ENCODE peak calls at places on chromosomes 6 and 20, in six cellular contexts. J is GM12878, Y is HCT116, I is SK-N-SH, L is K562, C is H1. A is an unnamed sample.
A peak's percentile ranks its signal among the peaks of the same experiment; 100 is the strongest.

GRCh38 chr6:87291879-87292278 is 30.5 kb upstream of the SMIM8 start:
- DNase-seq in Y (no peak), C (no peak), J (no peak), I (no peak), L (no peak), A (no peak)

GRCh38 chr6:117354671-117355070 is 71.1 kb downstream of the ROS1 start:
- DNase-seq in Y (no peak), L (no peak), C (no peak), J (no peak), I (no peak), A (no peak)

GRCh38 chr6:117674991-117675657 is at the start of gene NUS1:
- DNase-seq in Y (peak; percentile 94), I (peak; percentile 95), J (peak; percentile 88), L (peak; percentile 95), C (peak; percentile 92), A (peak; percentile 84)

GRCh38 chr6:33570806-33571636 is 9.1 kb downstream of the BAK1 start:
- DNase-seq in L (peak; percentile 93), C (no peak), Y (peak; percentile 31), I (peak; percentile 93), J (peak; percentile 96), A (peak; percentile 86)

GRCh38 chr20:41386502-41387427 is 20.1 kb upstream of the EMILIN3 start:
- DNase-seq in Y (no peak), L (no peak), I (peak; percentile 74), C (no peak), J (no peak), A (no peak)

GRCh38 chr6:107853226-107853625 is 29.1 kb upstream of the SCML4 start:
- DNase-seq in C (no peak), Y (no peak), L (no peak), J (no peak), I (no peak), A (no peak)

GRCh38 chr6:34723203-34723602 is 26.6 kb upstream of the ILRUN start:
- DNase-seq in I (no peak), J (no peak), L (no peak), Y (no peak), C (no peak), A (no peak)

GRCh38 chr6:42243046-42243445 is 25.4 kb upstream of the MRPS10 start:
- DNase-seq in Y (no peak), J (no peak), I (no peak), C (no peak), L (no peak), A (no peak)

GRCh38 chr6:144214622-144215401 is 64.5 kb downstream of the STX11 start:
- DNase-seq in L (no peak), Y (no peak), J (no peak), C (no peak), I (peak; percentile 5), A (no peak)

GRCh38 chr6:11094411-11094851 is 797 bp downstream of the SMIM13 start:
- DNase-seq in J (no peak), C (no peak), Y (no peak), L (peak; percentile 45), I (peak; percentile 65), A (peak; percentile 34)

GRCh38 chr6:16519265-16520242 is 241.7 kb downstream of the ATXN1 start:
- DNase-seq in I (peak; percentile 11), Y (no peak), C (no peak), J (no peak), L (no peak), A (no peak)

GRCh38 chr6:189676-190075 is 102.6 kb upstream of the DUSP22 start:
- DNase-seq in Y (no peak), J (no peak), I (no peak), C (no peak), L (no peak), A (no peak)

GRCh38 chr6:87333591-87334181 is 4.6 kb upstream of the GJB7 start:
- DNase-seq in C (no peak), J (no peak), Y (no peak), I (no peak), L (no peak), A (no peak)

GRCh38 chr6:69663215-69663614 is 133.6 kb downstream of the LMBRD1 start:
- DNase-seq in I (no peak), Y (no peak), L (no peak), C (no peak), J (no peak), A (no peak)

GRCh38 chr6:98827295-98828159 is 6.8 kb upstream of the POU3F2 start:
- DNase-seq in Y (no peak), J (no peak), C (no peak), I (peak; percentile 63), L (no peak), A (no peak)

GRCh38 chr6:72322778-72323177 is 299.1 kb upstream of the KCNQ5 start:
- DNase-seq in C (no peak), I (no peak), L (no peak), Y (no peak), J (no peak), A (no peak)

GRCh38 chr6:16576391-16577368 is 184.6 kb downstream of the ATXN1 start:
- DNase-seq in C (no peak), J (peak; percentile 59), Y (no peak), I (no peak), L (no peak), A (no peak)

GRCh38 chr6:118354641-118355040 is 193.5 kb upstream of the PLN start:
- DNase-seq in J (peak; percentile 44), C (no peak), Y (no peak), I (no peak), L (no peak), A (no peak)

GRCh38 chr6:7139835-7140470 is 32.2 kb downstream of the RREB1 start:
- DNase-seq in J (no peak), I (no peak), C (no peak), Y (no peak), L (no peak), A (no peak)

GRCh38 chr6:169830876-169831275 is 79.5 kb downstream of the ERMARD start:
- DNase-seq in I (no peak), Y (no peak), C (no peak), J (no peak), L (no peak), A (no peak)

GRCh38 chr6:12605888-12606345 is 110.7 kb upstream of the PHACTR1 start:
- DNase-seq in J (peak; percentile 90), I (peak; percentile 57), L (peak; percentile 34), C (no peak), Y (peak; percentile 65), A (peak; percentile 92)

GRCh38 chr6:112163295-112164257 is 76.2 kb downstream of the FAM229B start:
- DNase-seq in I (peak; percentile 83), Y (peak; percentile 33), J (peak; percentile 7), L (peak; percentile 72), C (peak; percentile 50), A (peak; percentile 7)

GRCh38 chr20:50560867-50561266 is 50.7 kb downstream of the PTPN1 start:
- DNase-seq in I (no peak), C (no peak), Y (no peak), J (no peak), L (no peak), A (no peak)

GRCh38 chr6:107118976-107119375 is 3.7 kb upstream of the BEND3 start:
- DNase-seq in I (no peak), Y (no peak), L (no peak), J (no peak), C (no peak), A (no peak)

GRCh38 chr6:158605266-158605878 is 39.2 kb downstream of the DYNLT1 start:
- DNase-seq in I (peak; percentile 85), C (peak; percentile 39), J (peak; percentile 36), L (peak; percentile 68), Y (peak; percentile 48), A (peak; percentile 72)

GRCh38 chr6:4280721-4281120 is 145.3 kb upstream of the ECI2 start:
- DNase-seq in L (no peak), Y (no peak), C (no peak), I (no peak), J (no peak), A (no peak)

GRCh38 chr6:154653853-154654252 is 79.4 kb upstream of the SCAF8 start:
- DNase-seq in C (no peak), I (no peak), Y (no peak), J (no peak), L (no peak), A (no peak)
- TF ChIP-seq JUND in C (no peak), I (no peak), Y (no peak), J (no peak), L (no peak), A (no peak)

DNA sequence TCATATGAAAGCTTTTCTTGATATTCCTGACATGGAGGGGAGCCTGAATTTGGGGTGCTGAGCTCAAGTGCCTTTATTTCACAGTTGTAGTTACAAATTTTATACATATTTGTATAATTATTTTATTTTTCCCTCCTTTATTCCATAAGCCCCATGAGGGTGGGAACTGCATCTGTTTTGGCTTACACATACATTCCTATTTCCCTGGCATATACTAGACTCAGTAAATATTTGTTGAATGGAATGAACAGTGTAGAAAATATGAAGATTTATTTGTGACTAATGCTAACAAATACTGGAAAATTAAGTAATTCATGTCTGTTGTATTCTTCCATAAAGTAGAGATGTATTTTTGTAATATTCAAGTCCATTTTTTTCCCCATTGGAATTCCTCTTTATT is 127.1 kb downstream of the MYO6 start:
- DNase-seq in J (no peak), L (no peak), I (no peak), C (no peak), Y (no peak), A (no peak)
- TF ChIP-seq JUND in J (no peak), L (no peak), I (no peak), C (no peak), Y (no peak), A (no peak)

DNA sequence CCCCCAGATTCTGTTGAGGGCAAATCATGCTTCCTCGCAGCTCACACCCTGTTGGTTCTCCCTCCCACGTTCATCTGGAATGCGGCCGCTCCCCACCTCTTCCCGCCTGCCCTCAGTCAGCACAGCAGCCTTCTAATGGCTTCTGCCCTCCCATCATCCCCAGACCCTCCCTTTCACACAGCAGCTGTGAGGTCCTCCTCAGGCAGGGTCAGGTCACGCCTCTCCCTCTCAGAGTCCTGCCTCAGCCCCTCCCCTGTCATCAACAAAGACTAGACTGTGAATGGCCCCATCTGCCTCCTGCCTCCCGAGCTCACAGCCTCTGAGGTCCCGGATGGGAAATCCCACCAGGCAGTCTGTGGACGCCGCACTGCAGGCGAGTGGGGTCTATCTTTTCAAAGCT is 7.9 kb upstream of the BHLHE23 start:
- DNase-seq in C (peak; percentile 50), J (no peak), I (no peak), L (no peak), Y (no peak), A (no peak)
- TF ChIP-seq JUND in C (no peak), J (no peak), I (no peak), L (no peak), Y (no peak), A (no peak)

DNA sequence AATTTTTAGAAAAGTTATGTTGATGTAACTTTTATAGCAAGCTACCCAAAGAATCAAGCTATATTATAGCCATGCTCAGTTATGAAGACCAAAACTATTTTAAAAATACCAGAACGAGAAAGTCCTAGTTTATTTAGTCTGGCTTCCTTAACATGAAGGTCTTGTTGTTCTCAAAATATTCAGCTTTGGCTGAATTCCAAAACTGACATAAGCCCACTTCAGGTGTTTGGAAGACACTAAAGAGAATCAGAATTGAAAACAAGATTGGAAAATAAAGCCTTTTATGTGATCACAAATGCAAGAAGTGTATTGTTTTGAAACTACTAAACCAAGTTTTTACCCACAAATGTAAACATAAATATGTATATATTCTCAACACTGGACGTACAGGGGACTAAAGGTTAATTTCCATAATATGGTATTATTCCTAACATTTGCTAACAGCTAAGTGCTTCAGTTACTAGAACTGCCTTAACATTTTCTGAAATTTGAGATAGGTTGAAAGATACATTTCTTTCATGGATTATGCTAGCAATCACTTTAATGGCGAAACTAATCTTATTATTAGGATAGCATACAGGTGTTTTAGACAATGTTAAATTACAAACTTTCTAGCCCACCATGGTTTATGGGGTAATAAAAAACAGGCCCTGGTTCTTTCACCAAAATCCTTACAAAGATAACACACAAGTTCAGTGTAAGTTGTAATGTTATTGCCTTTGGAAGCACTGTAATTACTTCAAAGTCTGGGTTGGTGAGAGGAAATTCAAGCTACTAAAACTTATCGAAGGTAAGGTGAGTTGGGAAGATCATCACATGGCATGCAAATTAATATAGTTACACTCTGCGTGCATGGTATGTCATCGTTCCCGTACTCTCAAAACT is 1.6 kb downstream of the MAP3K5 start:
- DNase-seq in Y (no peak), I (no peak), L (no peak), J (no peak), C (no peak), A (no peak)
- TF ChIP-seq JUND in Y (no peak), I (no peak), L (no peak), J (no peak), C (no peak), A (no peak)

A was measured in T47D.